ENCODE peak calls at places on chromosomes 1 and 21, in four cellular contexts. S is A549, Q is heart left ventricle, J is body of pancreas. Z is an unnamed sample.

GRCh38 chr1:16165548-16165947 is 9.7 kb upstream of the EPHA2 start:
- DNase-seq in S (peak), Q (no peak), J (no peak), Z (no peak)

GRCh38 chr1:228781161-228781771 is 46.0 kb downstream of the RHOU start:
- DNase-seq in S (no peak), Q (peak), J (no peak), Z (no peak)

GRCh38 chr21:42039470-42039901 is 29.3 kb upstream of the ZBTB21 start:
- DNase-seq in S (no peak), Q (no peak), J (peak), Z (no peak)

GRCh38 chr1:11318982-11319381 is 46.0 kb downstream of the UBIAD1 start:
- DNase-seq in S (peak), Q (no peak), J (no peak), Z (no peak)

GRCh38 chr1:117312453-117313138 is 54.7 kb upstream of the MAN1A2 start:
- DNase-seq in S (peak), Q (no peak), J (peak), Z (no peak)

GRCh38 chr1:29975036-29975694 is 738.8 kb downstream of the PTPRU start:
- DNase-seq in S (peak), Q (no peak), J (no peak), Z (no peak)

GRCh38 chr1:92587445-92587844 is 100.7 kb upstream of the GFI1 start:
- DNase-seq in S (no peak), Q (no peak), J (no peak), Z (no peak)

GRCh38 chr1:220698607-220699016 is 8.4 kb downstream of the C1orf115 start:
- DNase-seq in S (no peak), Q (no peak), J (no peak), Z (no peak)

GRCh38 chr1:53069265-53069662 is 7.3 kb downstream of the PODN start:
- DNase-seq in S (no peak), Q (peak), J (no peak), Z (no peak)

GRCh38 chr1:94688646-94689045 is 131.5 kb upstream of the SLC44A3 start:
- DNase-seq in S (no peak), Q (no peak), J (no peak), Z (no peak)

GRCh38 chr21:34345091-34345871 is 18.5 kb upstream of the KCNE2 start:
- DNase-seq in S (no peak), Q (peak), J (peak), Z (no peak)

GRCh38 chr1:87586501-87586900 is 257.8 kb downstream of the LMO4 start:
- DNase-seq in S (no peak), Q (no peak), J (no peak), Z (no peak)

GRCh38 chr1:163820748-163821147 is 499.0 kb downstream of the NUF2 start:
- DNase-seq in S (no peak), Q (no peak), J (no peak), Z (no peak)

GRCh38 chr1:109198745-109199144 is 15.0 kb upstream of the SARS1 start:
- DNase-seq in S (no peak), Q (no peak), J (no peak), Z (no peak)

GRCh38 chr1:232184561-232185530 is 445.1 kb downstream of the SIPA1L2 start:
- DNase-seq in S (no peak), Q (no peak), J (no peak), Z (no peak)

GRCh38 chr1:213507472-213508223 is 456.6 kb downstream of the RPS6KC1 start:
- DNase-seq in S (no peak), Q (no peak), J (no peak), Z (no peak)

DNA sequence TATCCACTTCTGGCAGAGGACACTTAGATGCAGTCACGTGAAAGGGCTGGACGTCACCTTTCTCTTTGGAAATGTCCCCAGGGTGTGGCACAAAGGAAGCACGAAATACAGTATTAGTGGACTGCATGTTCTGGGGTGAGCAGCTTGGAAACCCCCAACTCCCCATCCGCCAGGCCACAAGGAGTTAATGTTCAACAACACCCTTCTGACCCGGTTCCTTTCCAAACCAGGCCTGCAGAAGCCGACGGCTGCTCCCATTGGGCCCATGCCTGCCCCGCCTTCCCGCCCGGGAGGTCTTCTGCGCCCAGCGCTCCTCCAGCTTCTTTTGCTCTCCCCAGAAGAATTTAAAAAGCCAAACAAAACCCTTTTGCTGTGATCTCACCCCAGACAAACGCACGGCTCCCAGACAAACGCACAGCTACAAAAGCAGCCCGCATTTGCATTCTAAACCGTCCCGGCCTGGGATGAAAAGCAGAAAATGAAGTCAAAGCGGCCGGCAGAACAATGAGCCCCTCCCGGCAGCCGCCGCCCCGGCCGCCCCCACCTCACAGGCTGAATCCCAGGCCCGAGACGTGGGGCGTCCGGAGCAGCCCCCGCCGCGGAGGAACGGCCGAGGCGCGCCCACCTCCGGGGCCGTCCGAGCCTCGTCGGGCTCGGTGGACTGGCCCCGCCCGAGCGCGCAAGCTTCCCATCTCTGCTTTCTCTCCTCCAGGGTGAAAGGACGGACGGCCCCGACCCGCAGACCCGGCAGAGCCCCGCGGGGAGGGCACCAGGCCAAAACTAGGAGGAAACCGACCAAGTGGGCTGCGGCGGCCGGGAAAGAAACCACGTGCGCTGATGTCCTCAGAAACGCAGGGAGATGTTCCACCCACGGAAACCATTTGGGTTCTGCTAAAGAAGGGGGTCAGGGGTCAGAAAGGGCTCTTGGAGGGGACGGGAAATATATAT is 101.9 kb downstream of the PLPP3 start:
- DNase-seq in S (no peak), Q (peak), J (peak), Z (peak)
- TF ChIP-seq POLR2A in S (no peak), Q (peak), J (no peak), Z (peak)

DNA sequence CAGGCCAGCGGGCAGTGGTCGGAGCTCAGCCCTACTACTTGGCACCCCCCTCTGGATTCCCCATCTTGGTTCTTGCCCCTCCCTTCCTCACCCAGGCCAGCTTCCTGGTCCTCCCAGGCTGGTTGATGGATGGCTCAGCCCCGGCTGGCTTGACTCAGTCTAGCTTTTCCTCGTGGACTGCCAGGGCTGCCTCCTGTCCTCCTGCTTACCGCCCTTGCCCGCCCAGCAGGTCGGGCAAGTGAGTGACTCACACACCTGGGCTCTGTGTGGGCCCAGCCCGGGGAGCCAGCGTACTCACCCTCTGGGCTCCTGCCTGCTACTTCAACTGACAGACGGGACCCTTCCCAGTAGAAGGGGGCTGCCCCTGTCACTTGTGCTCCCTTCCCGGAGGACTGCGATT is 19.5 kb upstream of the ARHGEF10L start:
- DNase-seq in S (no peak), Q (no peak), J (peak), Z (no peak)
- TF ChIP-seq POLR2A in S (no peak), Q (no peak), J (no peak), Z (no peak)

GRCh38 chr1:65002508-65003315 is 36.4 kb upstream of the JAK1 start:
- DNase-seq in S (peak), Q (peak), J (peak), Z (peak)
- TF ChIP-seq POLR2A in S (peak), Q (peak), J (peak), Z (no peak)

GRCh38 chr1:24941566-24941965 is 11.5 kb upstream of the RUNX3 start:
- DNase-seq in S (no peak), Q (no peak), J (no peak), Z (no peak)
- TF ChIP-seq POLR2A in S (no peak), Q (no peak), J (no peak), Z (no peak)

GRCh38 chr1:55213885-55214213 is 1.3 kb downstream of the USP24 start:
- DNase-seq in S (no peak), Q (no peak), J (no peak), Z (no peak)

GRCh38 chr1:55216078-55216477 is 914 bp upstream of the USP24 start:
- DNase-seq in S (no peak), Q (no peak), J (no peak), Z (no peak)

GRCh38 chr1:55214903-55215193 is 316 bp downstream of the USP24 start:
- DNase-seq in S (peak), Q (peak), J (peak), Z (no peak)

GRCh38 chr1:55214214-55214902 is 806 bp downstream of the USP24 start:
- DNase-seq in S (peak), Q (peak), J (peak), Z (peak)

GRCh38 chr1:55215194-55216021 is at the start of gene USP24:
- DNase-seq in S (peak), Q (peak), J (peak), Z (peak)
- TF ChIP-seq POLR2A in S (peak), Q (peak), J (peak), Z (peak)

GRCh38 chr1:33456302-33456886 is 16.1 kb upstream of the ZSCAN20 start:
- DNase-seq in S (no peak), Q (peak), J (no peak), Z (no peak)
- TF ChIP-seq POLR2A in S (no peak), Q (no peak), J (no peak), Z (no peak)

Z was measured in suprapubic skin.